ENCODE peak calls at places on chromosomes 7 and 10, in eight cellular contexts. E is stomach; C is CD8-positive, alpha-beta T cell; D is activated B cell treated with CpG ODN at 0.5 μM for 24 hours; V is bronchial epithelial cell; I is astrocyte; N is lower leg skin; U is GM20000. Z is an unnamed sample.

GRCh38 chr7:101628522-101628921 is 574 bp downstream of the MYL10 start:
- DNase-seq in C (no peak), U (no peak), D (no peak), V (no peak), E (no peak), I (no peak), N (no peak), Z (no peak)

GRCh38 chr7:24756989-24757798 is at the start of gene GSDME:
- DNase-seq in I (peak), D (peak), U (peak), N (peak), C (no peak), V (peak), E (peak), Z (peak)

GRCh38 chr7:84274029-84274638 is 79.5 kb upstream of the SEMA3A start:
- DNase-seq in I (no peak), V (no peak), E (no peak), N (no peak), U (no peak), C (no peak), D (no peak), Z (peak)

GRCh38 chr10:47021850-47022249 is 110.6 kb downstream of the PTPN20 start:
- DNase-seq in V (no peak), E (no peak), N (peak), D (no peak), C (no peak), I (no peak), U (no peak), Z (no peak)

GRCh38 chr7:108455833-108456677 is at the start of gene NRCAM:
- DNase-seq in C (no peak), V (no peak), U (peak), E (peak), N (no peak), I (peak), D (peak), Z (peak)

GRCh38 chr7:45638916-45639315 is 64.7 kb downstream of the ADCY1 start:
- DNase-seq in I (no peak), U (no peak), E (peak), V (no peak), N (no peak), C (no peak), D (no peak), Z (no peak)

GRCh38 chr10:103736763-103737162 is 118.6 kb downstream of the SH3PXD2A start:
- DNase-seq in D (no peak), N (no peak), U (no peak), I (no peak), E (no peak), V (peak), C (no peak), Z (peak)

GRCh38 chr10:132368881-132369635 is 27.9 kb upstream of the PWWP2B start:
- DNase-seq in N (no peak), U (no peak), D (no peak), I (peak), E (no peak), V (no peak), C (no peak), Z (no peak)

GRCh38 chr7:37986780-37987380 is 66.4 kb downstream of the EPDR1 start:
- DNase-seq in C (no peak), V (peak), U (no peak), D (no peak), N (no peak), I (peak), E (no peak), Z (no peak)

GRCh38 chr7:2710256-2710655 is 22.3 kb downstream of the AMZ1 start:
- DNase-seq in D (peak), E (no peak), N (no peak), V (no peak), C (peak), U (peak), I (no peak), Z (no peak)

GRCh38 chr7:127251458-127252379 is 1.0 kb downstream of the GRM8 start:
- DNase-seq in U (peak), D (peak), V (peak), E (no peak), N (no peak), I (no peak), C (no peak), Z (no peak)

GRCh38 chr10:1462521-1462920 is 274.8 kb downstream of the ADARB2 start:
- DNase-seq in E (no peak), C (no peak), I (no peak), D (no peak), U (no peak), V (no peak), N (no peak), Z (no peak)

GRCh38 chr7:123367508-123368122 is 166.8 kb downstream of the IQUB start:
- DNase-seq in N (no peak), C (no peak), U (peak), V (peak), D (no peak), E (no peak), I (no peak), Z (peak)

GRCh38 chr7:92685146-92686042 is 95.2 kb upstream of the FAM133B start:
- DNase-seq in N (no peak), V (no peak), C (peak), D (no peak), I (no peak), E (no peak), U (no peak), Z (no peak)

GRCh38 chr10:98376485-98376884 is 38.5 kb downstream of the PYROXD2 start:
- DNase-seq in U (no peak), C (no peak), E (no peak), I (peak), N (no peak), V (peak), D (no peak), Z (no peak)

GRCh38 chr7:18370689-18371088 is 124.9 kb upstream of the HDAC9 start:
- DNase-seq in D (no peak), N (no peak), U (no peak), E (no peak), I (no peak), V (no peak), C (no peak), Z (no peak)

GRCh38 chr7:121531175-121532070 is 135.3 kb upstream of the FAM3C start:
- DNase-seq in C (no peak), U (no peak), D (no peak), E (no peak), I (peak), N (no peak), V (peak), Z (peak)

GRCh38 chr7:47518827-47519226 is 63.1 kb downstream of the TNS3 start:
- DNase-seq in U (no peak), N (no peak), E (no peak), C (no peak), I (peak), D (no peak), V (peak), Z (no peak)

GRCh38 chr7:4613855-4614548 is 68.1 kb upstream of the FOXK1 start:
- DNase-seq in U (no peak), E (no peak), D (no peak), N (no peak), C (no peak), V (peak), I (peak), Z (no peak)

GRCh38 chr7:29989257-29989995 is at the start of gene SCRN1:
- DNase-seq in V (no peak), U (peak), I (no peak), N (peak), C (peak), D (peak), E (peak), Z (peak)

GRCh38 chr7:47088329-47089067 is 493.4 kb downstream of the TNS3 start:
- DNase-seq in D (no peak), U (peak), C (no peak), V (peak), I (peak), E (peak), N (no peak), Z (peak)

GRCh38 chr7:155306677-155307470 is 9.2 kb downstream of the INSIG1 start:
- DNase-seq in D (no peak), U (no peak), N (no peak), E (peak), V (peak), I (no peak), C (no peak), Z (peak)

GRCh38 chr10:80447618-80448190 is 6.4 kb upstream of the TSPAN14 start:
- DNase-seq in I (no peak), E (no peak), U (no peak), C (no peak), V (no peak), D (no peak), N (no peak), Z (no peak)

GRCh38 chr7:148589640-148590039 is 926 bp upstream of the C7orf33 start:
- DNase-seq in N (no peak), I (no peak), V (no peak), D (no peak), C (no peak), E (no peak), U (no peak), Z (no peak)

GRCh38 chr10:72932259-72933015 is 22.2 kb downstream of the PLA2G12B start:
- DNase-seq in C (no peak), I (no peak), U (no peak), V (no peak), D (no peak), E (no peak), N (no peak), Z (no peak)

GRCh38 chr10:110010076-110011069 is 2.6 kb downstream of the ADD3 start:
- DNase-seq in C (peak), N (no peak), V (no peak), E (no peak), D (no peak), I (no peak), U (peak), Z (no peak)

GRCh38 chr10:97332586-97333350 is 1.8 kb downstream of the FRAT2 start:
- DNase-seq in N (no peak), C (no peak), D (no peak), U (no peak), I (peak), V (peak), E (peak), Z (peak)
- TF ChIP-seq CTCF in N (no peak), C (no peak), D (no peak), U (no peak), I (no peak), V (peak), E (no peak), Z (no peak)

GRCh38 chr7:41331194-41331593 is 371.7 kb downstream of the INHBA start:
- DNase-seq in V (no peak), U (no peak), D (no peak), E (no peak), C (no peak), N (no peak), I (no peak), Z (no peak)

GRCh38 chr7:41326616-41327015 is 376.3 kb downstream of the INHBA start:
- DNase-seq in C (no peak), E (no peak), D (no peak), U (no peak), N (no peak), I (no peak), V (peak), Z (no peak)

GRCh38 chr7:41323811-41324210 is 379.1 kb downstream of the INHBA start:
- DNase-seq in U (no peak), I (peak), D (no peak), E (no peak), C (no peak), V (no peak), N (no peak), Z (no peak)

GRCh38 chr7:41328544-41328943 is 374.3 kb downstream of the INHBA start:
- DNase-seq in C (no peak), U (no peak), N (no peak), V (no peak), D (no peak), I (peak), E (no peak), Z (no peak)

GRCh38 chr7:41328131-41328530 is 374.8 kb downstream of the INHBA start:
- DNase-seq in E (no peak), U (no peak), I (no peak), D (no peak), C (no peak), N (no peak), V (no peak), Z (no peak)
- TF ChIP-seq CTCF in E (no peak), U (no peak), I (no peak), D (no peak), C (no peak), N (no peak), V (no peak), Z (no peak)

GRCh38 chr7:142385528-142386340 is 127.9 kb upstream of the PRSS58 start:
- DNase-seq in U (peak), V (peak), I (peak), C (no peak), E (no peak), N (no peak), D (no peak), Z (peak)
- TF ChIP-seq CTCF in U (peak), V (peak), I (peak), C (peak), E (peak), N (no peak), D (no peak), Z (peak)

GRCh38 chr10:127492607-127493250 is 56.4 kb upstream of the NPS start:
- DNase-seq in U (no peak), D (no peak), C (no peak), V (no peak), E (no peak), N (no peak), I (no peak), Z (peak)
- TF ChIP-seq CTCF in U (no peak), D (no peak), C (no peak), V (peak), E (no peak), N (no peak), I (no peak), Z (peak)

GRCh38 chr10:43258922-43259247 is 8.0 kb downstream of the RASGEF1A start:
- DNase-seq in N (peak), C (no peak), U (peak), E (no peak), V (no peak), I (no peak), D (no peak), Z (no peak)
- TF ChIP-seq CTCF in N (no peak), C (no peak), U (no peak), E (no peak), V (no peak), I (no peak), D (no peak), Z (no peak)

GRCh38 chr7:43211276-43211675 is 98.8 kb downstream of the HECW1 start:
- DNase-seq in E (no peak), I (no peak), C (no peak), N (no peak), D (no peak), V (peak), U (no peak), Z (peak)

GRCh38 chr7:43217055-43217454 is 104.6 kb downstream of the HECW1 start:
- DNase-seq in N (no peak), D (no peak), I (no peak), V (no peak), C (no peak), U (no peak), E (no peak), Z (no peak)

GRCh38 chr7:43211693-43212092 is 99.2 kb downstream of the HECW1 start:
- DNase-seq in D (no peak), I (peak), V (no peak), N (no peak), E (no peak), C (no peak), U (no peak), Z (no peak)

GRCh38 chr7:43212921-43213320 is 100.5 kb downstream of the HECW1 start:
- DNase-seq in I (no peak), N (no peak), V (no peak), D (no peak), E (no peak), U (no peak), C (no peak), Z (no peak)

GRCh38 chr7:43215061-43215460 is 102.6 kb downstream of the HECW1 start:
- DNase-seq in V (no peak), D (no peak), N (no peak), E (no peak), I (no peak), U (no peak), C (no peak), Z (no peak)
- TF ChIP-seq CTCF in V (no peak), D (no peak), N (no peak), E (no peak), I (no peak), U (no peak), C (no peak), Z (no peak)

Z was measured in MCF 10A.